ENCODE peak calls at places on chromosomes 16 and 17, in eight cellular contexts. One of them, this sample, is unnamed.
A peak's percentile ranks its signal among the peaks of the same experiment; 100 is the strongest.

GRCh38 chr16:22685162-22685830 is 128.7 kb upstream of the HS3ST2 start:
- DNase-seq in tibial artery: peak; percentile 90
- DNase-seq in heart right ventricle: peak; percentile 34
- DNase-seq in neural progenitor cell: no peak
- DNase-seq in BJ: no peak
- DNase-seq in fibroblast of lung: peak; percentile 22
- DNase-seq in IMR-90: no peak
- DNase-seq in fibroblast of pulmonary artery: no peak
- DNase-seq in this sample: no peak

GRCh38 chr17:27544350-27545131 is 86.4 kb upstream of the LGALS9 start:
- DNase-seq in tibial artery: no peak
- DNase-seq in heart right ventricle: no peak
- DNase-seq in neural progenitor cell: no peak
- DNase-seq in BJ: no peak
- DNase-seq in fibroblast of lung: peak; percentile 59
- DNase-seq in IMR-90: peak; percentile 63
- DNase-seq in fibroblast of pulmonary artery: peak; percentile 36
- DNase-seq in this sample: no peak

GRCh38 chr16:56370836-56371235 is 54.5 kb downstream of the AMFR start:
- DNase-seq in tibial artery: no peak
- DNase-seq in heart right ventricle: no peak
- DNase-seq in neural progenitor cell: no peak
- DNase-seq in BJ: peak; percentile 23
- DNase-seq in fibroblast of lung: peak; percentile 47
- DNase-seq in IMR-90: peak; percentile 32
- DNase-seq in fibroblast of pulmonary artery: peak; percentile 41
- DNase-seq in this sample: peak; percentile 18

GRCh38 chr16:6019490-6019991 is 921.9 kb upstream of the EEF2KMT start:
- DNase-seq in tibial artery: no peak
- DNase-seq in heart right ventricle: no peak
- DNase-seq in neural progenitor cell: peak; percentile 85
- DNase-seq in BJ: no peak
- DNase-seq in fibroblast of lung: no peak
- DNase-seq in IMR-90: no peak
- DNase-seq in fibroblast of pulmonary artery: no peak
- DNase-seq in this sample: no peak

GRCh38 chr16:56263711-56264608 is 72.7 kb downstream of the GNAO1 start:
- DNase-seq in tibial artery: no peak
- DNase-seq in heart right ventricle: peak; percentile 44
- DNase-seq in neural progenitor cell: no peak
- DNase-seq in BJ: no peak
- DNase-seq in fibroblast of lung: no peak
- DNase-seq in IMR-90: no peak
- DNase-seq in fibroblast of pulmonary artery: no peak
- DNase-seq in this sample: no peak

GRCh38 chr16:89697161-89697615 is 4.3 kb downstream of the SPATA2L start:
- DNase-seq in tibial artery: no peak
- DNase-seq in heart right ventricle: no peak
- DNase-seq in neural progenitor cell: no peak
- DNase-seq in BJ: no peak
- DNase-seq in fibroblast of lung: no peak
- DNase-seq in IMR-90: no peak
- DNase-seq in fibroblast of pulmonary artery: no peak
- DNase-seq in this sample: no peak

GRCh38 chr17:82888583-82889495 is 49.0 kb upstream of the ZNF750 start:
- DNase-seq in tibial artery: no peak
- DNase-seq in heart right ventricle: peak; percentile 66
- DNase-seq in neural progenitor cell: no peak
- DNase-seq in BJ: no peak
- DNase-seq in fibroblast of lung: no peak
- DNase-seq in IMR-90: no peak
- DNase-seq in fibroblast of pulmonary artery: no peak
- DNase-seq in this sample: no peak

GRCh38 chr17:27245230-27245696 is 48.7 kb upstream of the WSB1 start:
- DNase-seq in tibial artery: peak; percentile 86
- DNase-seq in heart right ventricle: peak; percentile 89
- DNase-seq in neural progenitor cell: peak; percentile 85
- DNase-seq in BJ: no peak
- DNase-seq in fibroblast of lung: peak; percentile 97
- DNase-seq in IMR-90: peak; percentile 89
- DNase-seq in fibroblast of pulmonary artery: peak; percentile 97
- DNase-seq in this sample: peak; percentile 95

GRCh38 chr16:17591655-17592405 is 121.1 kb upstream of the XYLT1 start:
- DNase-seq in tibial artery: no peak
- DNase-seq in heart right ventricle: no peak
- DNase-seq in neural progenitor cell: no peak
- DNase-seq in BJ: no peak
- DNase-seq in fibroblast of lung: no peak
- DNase-seq in IMR-90: no peak
- DNase-seq in fibroblast of pulmonary artery: no peak
- DNase-seq in this sample: no peak

DNA sequence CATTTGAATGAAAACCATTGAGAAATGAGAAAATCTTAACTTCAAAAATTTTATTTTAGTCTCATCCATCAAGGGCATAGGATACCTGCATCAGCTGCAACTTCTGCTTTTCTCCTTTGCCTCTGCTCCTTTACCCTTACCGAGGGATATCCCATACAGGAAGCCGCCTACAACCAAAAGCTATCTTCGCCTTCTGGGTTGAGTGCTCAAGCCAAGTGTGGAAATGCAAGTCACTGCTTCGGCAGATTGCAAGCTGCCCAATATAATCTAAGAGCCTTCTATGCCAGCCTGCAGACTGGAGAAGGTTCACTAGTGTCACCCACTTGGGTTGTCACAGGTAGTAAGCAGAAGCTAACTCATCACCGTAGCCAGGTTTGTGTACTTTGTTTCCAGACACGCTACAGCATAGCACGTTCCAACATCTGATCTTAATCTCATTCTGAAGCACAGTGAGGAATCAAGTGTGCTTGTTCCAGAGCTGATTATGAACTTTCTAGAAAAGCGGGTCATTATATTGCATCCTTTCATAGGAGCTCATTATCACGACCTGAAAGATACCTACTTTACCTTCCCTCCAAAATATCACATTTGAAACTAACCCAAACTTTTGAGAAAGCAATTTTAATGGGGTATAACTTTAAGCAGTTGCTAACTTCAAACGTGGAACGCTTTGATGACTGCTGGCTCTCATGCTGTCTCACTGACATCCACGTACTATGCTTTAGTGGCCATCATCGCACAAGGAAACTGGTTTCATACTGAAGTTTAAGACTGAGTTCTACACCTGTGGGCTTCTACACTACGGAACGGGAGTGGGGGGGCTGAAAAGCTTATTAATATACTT is 8.0 kb upstream of the UNK start:
- DNase-seq in tibial artery: no peak
- DNase-seq in heart right ventricle: no peak
- DNase-seq in neural progenitor cell: no peak
- DNase-seq in BJ: no peak
- DNase-seq in fibroblast of lung: peak; percentile 32
- DNase-seq in IMR-90: no peak
- DNase-seq in fibroblast of pulmonary artery: peak; percentile 56
- DNase-seq in this sample: peak; percentile 40
- H3K4me3 ChIP-seq in tibial artery: peak overlapping the region; percentile 78
- H3K4me3 ChIP-seq in heart right ventricle: peak overlapping the region; percentile 92
- H3K4me3 ChIP-seq in neural progenitor cell: peak overlapping the region; percentile 99
- H3K4me3 ChIP-seq in BJ: peak overlapping the region; percentile 15
- H3K4me3 ChIP-seq in fibroblast of lung: peak overlapping the region; percentile 90
- H3K4me3 ChIP-seq in IMR-90: no peak overlapping the region
- H3K4me3 ChIP-seq in fibroblast of pulmonary artery: peak overlapping the region; percentile 89
- H3K4me3 ChIP-seq in this sample: peak overlapping the region; percentile 93

GRCh38 chr17:6712058-6712853 is 913 bp downstream of the SLC13A5 start:
- DNase-seq in tibial artery: no peak
- DNase-seq in heart right ventricle: no peak
- DNase-seq in neural progenitor cell: peak; percentile 73
- DNase-seq in BJ: no peak
- DNase-seq in fibroblast of lung: no peak
- DNase-seq in IMR-90: no peak
- DNase-seq in fibroblast of pulmonary artery: peak; percentile 14
- DNase-seq in this sample: peak; percentile 19

GRCh38 chr17:6714315-6714874 is 1.2 kb upstream of the SLC13A5 start:
- DNase-seq in tibial artery: no peak
- DNase-seq in heart right ventricle: no peak
- DNase-seq in neural progenitor cell: no peak
- DNase-seq in BJ: no peak
- DNase-seq in fibroblast of lung: no peak
- DNase-seq in IMR-90: no peak
- DNase-seq in fibroblast of pulmonary artery: no peak
- DNase-seq in this sample: no peak

GRCh38 chr17:6712854-6713129 is 377 bp downstream of the SLC13A5 start:
- DNase-seq in tibial artery: no peak
- DNase-seq in heart right ventricle: no peak
- DNase-seq in neural progenitor cell: no peak
- DNase-seq in BJ: no peak
- DNase-seq in fibroblast of lung: no peak
- DNase-seq in IMR-90: no peak
- DNase-seq in fibroblast of pulmonary artery: no peak
- DNase-seq in this sample: no peak

GRCh38 chr17:6713918-6714271 is 726 bp upstream of the SLC13A5 start:
- DNase-seq in tibial artery: no peak
- DNase-seq in heart right ventricle: no peak
- DNase-seq in neural progenitor cell: peak; percentile 56
- DNase-seq in BJ: no peak
- DNase-seq in fibroblast of lung: no peak
- DNase-seq in IMR-90: no peak
- DNase-seq in fibroblast of pulmonary artery: no peak
- DNase-seq in this sample: no peak

DNA sequence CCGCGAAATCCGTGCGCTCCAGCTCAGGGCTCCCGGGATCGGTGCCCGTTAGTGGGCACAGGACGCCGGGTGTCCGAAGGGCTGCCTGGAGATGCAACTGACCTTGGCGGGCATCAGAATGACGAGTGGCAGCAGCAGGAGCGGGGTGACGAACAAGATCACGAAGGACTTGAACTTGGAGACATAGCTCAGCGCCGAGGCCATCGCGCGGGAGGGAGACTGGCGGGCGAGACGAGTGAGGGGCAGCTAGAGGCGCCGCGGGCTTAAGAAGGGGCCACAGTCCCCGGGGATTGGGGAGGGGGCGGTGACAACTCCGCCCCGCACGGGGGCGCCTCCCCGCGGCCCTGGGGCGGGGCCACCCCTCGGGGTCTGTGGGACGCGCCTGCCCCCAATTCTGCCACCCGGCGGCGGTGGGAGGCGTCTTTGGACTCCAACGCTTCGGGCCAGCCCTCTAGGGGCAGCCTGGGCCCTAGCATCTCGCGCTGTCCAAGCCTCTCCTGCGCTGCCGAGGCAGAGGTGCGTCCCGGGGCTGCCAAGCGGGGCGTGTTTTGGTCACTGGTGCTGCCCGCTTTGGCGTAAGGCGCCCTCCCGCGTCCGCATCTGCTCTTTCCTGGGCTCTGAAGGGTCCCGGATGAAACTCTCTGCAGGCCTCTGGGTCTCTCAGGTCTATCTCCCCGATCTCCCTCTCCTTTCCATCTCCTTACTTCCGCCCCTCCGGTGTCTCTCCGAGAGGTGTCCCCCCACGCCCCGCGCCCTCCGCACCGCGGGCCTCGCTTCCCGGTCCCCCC is at the start of gene SLC13A5:
- DNase-seq in tibial artery: no peak
- DNase-seq in heart right ventricle: no peak
- DNase-seq in neural progenitor cell: peak; percentile 93
- DNase-seq in BJ: no peak
- DNase-seq in fibroblast of lung: peak; percentile 4
- DNase-seq in IMR-90: no peak
- DNase-seq in fibroblast of pulmonary artery: peak; percentile 38
- DNase-seq in this sample: peak; percentile 6
- TF ChIP-seq CTCF in tibial artery: no peak
- TF ChIP-seq CTCF in heart right ventricle: peak; percentile 50
- TF ChIP-seq CTCF in neural progenitor cell: peak; percentile 63
- TF ChIP-seq CTCF in BJ: peak; percentile 40
- TF ChIP-seq CTCF in fibroblast of lung: peak; percentile 25
- TF ChIP-seq CTCF in IMR-90: peak; percentile 23
- TF ChIP-seq CTCF in fibroblast of pulmonary artery: peak; percentile 19
- TF ChIP-seq CTCF in this sample: peak; percentile 50

DNA sequence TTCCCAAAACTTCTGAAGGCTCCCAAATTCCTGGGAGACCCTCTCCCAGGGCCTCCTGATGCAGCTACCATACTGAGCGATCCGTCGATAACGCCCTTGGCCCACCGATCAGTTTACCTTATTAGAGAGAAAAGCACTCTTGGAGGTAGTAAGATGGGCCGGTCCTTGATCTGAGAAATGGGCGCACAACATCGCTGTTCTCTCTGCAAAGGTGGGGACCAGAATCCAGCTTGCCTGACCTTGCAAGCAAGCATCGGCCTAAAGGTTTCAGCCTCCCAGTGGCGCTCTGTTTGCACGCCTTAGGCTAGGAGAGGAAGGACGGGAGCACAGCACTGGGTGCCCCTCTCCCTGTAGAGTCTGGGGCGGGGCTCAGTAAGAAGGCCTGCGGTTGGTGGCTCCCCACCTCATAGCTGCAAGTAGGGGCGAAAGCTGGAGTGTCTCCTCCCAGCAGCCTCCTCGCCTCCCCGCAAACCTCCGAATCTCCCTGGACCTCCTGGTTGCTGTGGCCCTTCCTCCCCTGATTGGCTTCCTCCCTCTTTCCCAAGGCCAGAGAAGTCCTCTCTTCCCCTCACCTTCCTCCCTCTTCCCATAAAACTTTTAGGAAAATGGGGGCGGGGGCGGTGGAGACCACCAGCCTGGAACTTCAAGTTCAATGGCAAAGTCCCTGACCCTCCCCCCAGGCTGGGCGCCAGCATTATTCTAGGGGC is at the start of gene PRAC1:
- DNase-seq in tibial artery: no peak
- DNase-seq in heart right ventricle: no peak
- DNase-seq in neural progenitor cell: peak; percentile 20
- DNase-seq in BJ: no peak
- DNase-seq in fibroblast of lung: no peak
- DNase-seq in IMR-90: no peak
- DNase-seq in fibroblast of pulmonary artery: no peak
- DNase-seq in this sample: no peak
- H3K4me3 ChIP-seq in tibial artery: no peak within 1 kb of the TSS
- H3K4me3 ChIP-seq in heart right ventricle: no peak within 1 kb of the TSS
- H3K4me3 ChIP-seq in neural progenitor cell: no peak within 1 kb of the TSS
- H3K4me3 ChIP-seq in BJ: no peak within 1 kb of the TSS
- H3K4me3 ChIP-seq in fibroblast of lung: no peak within 1 kb of the TSS
- H3K4me3 ChIP-seq in IMR-90: no peak within 1 kb of the TSS
- H3K4me3 ChIP-seq in fibroblast of pulmonary artery: no peak within 1 kb of the TSS
- H3K4me3 ChIP-seq in this sample: no peak within 1 kb of the TSS

DNA sequence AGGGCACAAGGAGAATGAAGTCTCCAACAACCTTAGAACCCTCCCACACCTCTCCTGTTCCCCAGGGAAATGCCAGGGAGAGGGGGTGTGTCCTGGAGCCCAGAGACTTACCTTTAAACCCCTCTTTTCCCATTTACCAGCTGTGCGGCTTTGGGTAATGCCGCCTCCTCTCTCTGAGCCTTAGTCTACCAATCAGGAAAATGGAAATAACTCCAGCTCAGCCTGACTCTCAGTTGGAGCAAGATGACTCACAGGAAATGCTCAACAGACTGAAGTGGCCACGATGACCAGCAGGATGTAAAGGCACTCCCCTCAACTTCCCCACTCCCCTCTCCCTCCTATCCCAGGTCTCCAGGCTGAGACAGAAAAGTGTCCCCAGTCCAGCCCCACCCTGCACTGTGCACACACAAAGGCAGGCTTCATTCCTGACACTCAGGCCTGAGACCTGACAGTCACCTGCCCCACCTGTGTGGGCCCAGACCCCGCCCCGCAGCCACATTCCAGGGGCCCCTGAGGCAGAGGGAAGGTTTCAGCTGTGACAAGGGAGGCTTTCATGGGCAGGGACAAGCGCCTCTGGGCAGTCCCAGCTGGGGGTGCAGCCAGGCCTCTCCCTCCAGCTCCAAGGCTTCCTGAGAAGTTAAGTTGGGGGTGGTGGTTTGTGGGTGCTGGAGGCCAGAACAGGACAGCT is 3.0 kb upstream of the KRT15 start:
- DNase-seq in tibial artery: no peak
- DNase-seq in heart right ventricle: no peak
- DNase-seq in neural progenitor cell: no peak
- DNase-seq in BJ: no peak
- DNase-seq in fibroblast of lung: peak; percentile 56
- DNase-seq in IMR-90: peak; percentile 91
- DNase-seq in fibroblast of pulmonary artery: peak; percentile 78
- DNase-seq in this sample: peak; percentile 74
- TF ChIP-seq CTCF in tibial artery: no peak
- TF ChIP-seq CTCF in heart right ventricle: no peak
- TF ChIP-seq CTCF in neural progenitor cell: no peak
- TF ChIP-seq CTCF in BJ: peak; percentile 2
- TF ChIP-seq CTCF in fibroblast of lung: no peak
- TF ChIP-seq CTCF in IMR-90: no peak
- TF ChIP-seq CTCF in fibroblast of pulmonary artery: no peak
- TF ChIP-seq CTCF in this sample: no peak